ENCODE peak calls at places on chromosomes 11 and 22, in seven cellular contexts. Q, K, B, I, O, A and H are unnamed samples.
A peak's percentile ranks its signal among the peaks of the same experiment; 100 is the strongest.

GRCh38 chr11:8811571-8811970 is 99.4 kb upstream of the AKIP1 start:
- DNase-seq in I (no peak), K (no peak), Q (no peak), A (no peak), O (no peak), B (no peak), H (no peak)

GRCh38 chr11:3123761-3124733 is 41.1 kb downstream of the OSBPL5 start:
- DNase-seq in B (peak; percentile 84), A (peak; percentile 80), Q (no peak), O (no peak), K (peak; percentile 71), I (no peak), H (no peak)

GRCh38 chr11:6248248-6248647 is 9.4 kb downstream of the CNGA4 start:
- DNase-seq in A (no peak), O (no peak), I (no peak), K (no peak), Q (no peak), B (no peak), H (no peak)

GRCh38 chr11:119258983-119259382 is 52.8 kb downstream of the CBL start:
- DNase-seq in Q (no peak), K (no peak), O (no peak), B (no peak), A (no peak), I (no peak), H (no peak)

GRCh38 chr11:110973401-110973980 is 261.3 kb upstream of the ARHGAP20 start:
- DNase-seq in Q (no peak), A (no peak), B (no peak), K (no peak), I (no peak), O (no peak), H (no peak)

GRCh38 chr11:2669926-2670469 is 29.8 kb downstream of the KCNQ1OT1 start:
- DNase-seq in K (no peak), B (peak; percentile 26), I (peak; percentile 17), Q (no peak), O (no peak), A (no peak), H (peak; percentile 46)

GRCh38 chr11:20131744-20132666 is 28.3 kb downstream of the DBX1 start:
- DNase-seq in O (peak; percentile 70), I (peak; percentile 80), K (peak; percentile 57), A (peak; percentile 66), B (peak; percentile 74), Q (peak; percentile 64), H (no peak)

GRCh38 chr22:42752230-42752746 is 31.6 kb upstream of the A4GALT start:
- DNase-seq in I (no peak), A (no peak), Q (peak; percentile 46), K (no peak), O (no peak), B (no peak), H (no peak)

GRCh38 chr22:35376728-35377472 is 4.0 kb upstream of the HMOX1 start:
- DNase-seq in A (peak; percentile 96), B (peak; percentile 95), K (peak; percentile 88), O (no peak), I (peak; percentile 98), Q (peak; percentile 81), H (peak; percentile 94)

GRCh38 chr11:71193431-71193830 is 58.9 kb downstream of the SHANK2 start:
- DNase-seq in B (no peak), A (no peak), K (no peak), Q (no peak), O (no peak), I (no peak), H (no peak)

GRCh38 chr22:31088233-31088986 is 7.3 kb downstream of the SMTN start:
- DNase-seq in K (no peak), Q (no peak), A (no peak), B (no peak), O (no peak), I (no peak), H (no peak)

GRCh38 chr11:9575531-9576240 is 2.2 kb downstream of the WEE1 start:
- DNase-seq in B (no peak), O (no peak), A (no peak), I (no peak), K (no peak), Q (no peak), H (no peak)

GRCh38 chr11:75445315-75445953 is 12.4 kb upstream of the KLHL35 start:
- DNase-seq in K (no peak), I (peak; percentile 77), Q (peak; percentile 80), O (peak; percentile 80), A (peak; percentile 76), B (peak; percentile 89), H (no peak)

GRCh38 chr22:47090591-47091240 is 328.3 kb downstream of the TBC1D22A start:
- DNase-seq in I (peak; percentile 72), A (no peak), B (peak; percentile 47), O (no peak), Q (no peak), K (no peak), H (peak; percentile 73)

GRCh38 chr11:102776454-102776853 is 4.0 kb downstream of the MMP10 start:
- DNase-seq in A (no peak), I (no peak), B (no peak), K (no peak), O (no peak), Q (no peak), H (no peak)

GRCh38 chr22:22061085-22062077 is 78.8 kb upstream of the TOP3B start:
- DNase-seq in A (no peak), I (no peak), K (no peak), Q (no peak), O (peak; percentile 28), B (no peak), H (no peak)

GRCh38 chr22:21000215-21000986 is 1.5 kb downstream of the THAP7 start:
- DNase-seq in Q (no peak), K (no peak), I (no peak), O (no peak), B (no peak), A (no peak), H (no peak)

GRCh38 chr22:29738118-29738815 is 18.5 kb downstream of the CABP7 start:
- DNase-seq in K (no peak), A (no peak), Q (no peak), B (no peak), O (peak; percentile 66), I (no peak), H (no peak)

GRCh38 chr22:29734429-29734828 is 14.6 kb downstream of the CABP7 start:
- DNase-seq in B (no peak), A (no peak), I (no peak), O (no peak), Q (no peak), K (no peak), H (no peak)

GRCh38 chr22:29737251-29738117 is 17.7 kb downstream of the CABP7 start:
- DNase-seq in A (no peak), I (peak; percentile 53), K (no peak), Q (no peak), O (no peak), B (no peak), H (no peak)

GRCh38 chr22:29733362-29734322 is 13.8 kb downstream of the CABP7 start:
- DNase-seq in O (no peak), I (no peak), B (peak; percentile 53), K (no peak), Q (no peak), A (peak; percentile 39), H (no peak)

DNA sequence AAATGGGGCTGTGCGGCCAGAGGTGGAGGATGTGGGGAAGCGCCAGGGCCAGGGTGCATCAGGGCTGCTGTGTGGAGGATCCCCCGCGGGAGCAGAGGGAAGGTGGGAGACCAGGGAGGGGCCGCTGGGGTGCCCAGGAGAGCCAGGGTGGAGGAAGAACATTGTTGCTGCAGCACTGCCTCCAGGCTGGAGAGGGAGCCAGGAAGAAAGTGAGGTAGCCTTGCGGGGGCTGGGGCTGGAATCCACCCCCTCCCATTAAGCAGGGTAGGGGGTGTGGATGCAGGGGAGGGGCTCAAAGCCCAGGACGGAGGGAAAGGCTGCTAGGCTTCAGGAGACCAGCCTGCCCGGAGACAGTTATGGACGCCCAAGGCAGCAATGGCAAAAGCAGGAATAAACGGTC is 15.1 kb downstream of the CABP7 start:
- DNase-seq in K (no peak), A (no peak), Q (no peak), O (no peak), I (peak; percentile 63), B (no peak), H (no peak)
- TF ChIP-seq CTCF in K (no peak), A (no peak), Q (no peak), O (no peak), I (peak; percentile 39), B (no peak), H (no peak)

DNA sequence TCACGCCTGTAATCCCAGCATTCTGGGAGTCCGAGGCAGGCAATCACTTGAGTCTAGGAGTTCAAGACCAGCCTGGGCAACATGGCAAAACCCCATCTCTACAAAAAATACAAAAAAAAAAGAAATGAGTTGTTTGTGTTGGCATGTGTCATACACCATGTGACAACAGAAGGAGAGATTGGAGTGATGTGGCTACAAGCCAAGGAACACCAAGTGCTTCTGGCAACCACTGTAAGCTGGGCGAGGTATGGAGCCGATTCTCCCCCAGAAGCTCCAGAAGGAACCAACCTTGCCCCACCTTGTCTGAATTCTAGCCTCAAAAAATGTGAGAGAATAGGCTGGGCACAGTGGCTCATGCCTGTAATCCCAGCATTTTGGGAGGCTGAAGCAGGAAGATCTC is 39.1 kb upstream of the SLC35C1 start:
- DNase-seq in K (no peak), Q (no peak), I (no peak), B (no peak), O (no peak), A (no peak), H (no peak)
- TF ChIP-seq CTCF in K (no peak), Q (no peak), I (no peak), B (no peak), O (no peak), A (no peak), H (no peak)

GRCh38 chr11:18013790-18014507 is 1.1 kb upstream of the SERGEF start:
- DNase-seq in B (no peak), K (no peak), I (peak; percentile 50), Q (no peak), A (peak; percentile 27), O (peak; percentile 7), H (no peak)
- TF ChIP-seq CTCF in B (no peak), K (no peak), I (peak; percentile 31), Q (no peak), A (no peak), O (no peak), H (no peak)

GRCh38 chr11:72347691-72348090 is 86.6 kb downstream of the CLPB start:
- DNase-seq in K (no peak), I (no peak), O (no peak), Q (no peak), B (no peak), A (no peak), H (no peak)

GRCh38 chr11:72349616-72350218 is 84.6 kb downstream of the CLPB start:
- DNase-seq in I (no peak), A (no peak), B (no peak), O (peak; percentile 44), K (no peak), Q (no peak), H (no peak)

GRCh38 chr11:72350752-72351151 is 83.6 kb downstream of the CLPB start:
- DNase-seq in I (no peak), K (no peak), O (no peak), Q (no peak), B (no peak), A (no peak), H (no peak)

GRCh38 chr11:72348250-72348649 is 86.1 kb downstream of the CLPB start:
- DNase-seq in A (no peak), K (no peak), Q (no peak), B (no peak), I (no peak), O (no peak), H (no peak)

DNA sequence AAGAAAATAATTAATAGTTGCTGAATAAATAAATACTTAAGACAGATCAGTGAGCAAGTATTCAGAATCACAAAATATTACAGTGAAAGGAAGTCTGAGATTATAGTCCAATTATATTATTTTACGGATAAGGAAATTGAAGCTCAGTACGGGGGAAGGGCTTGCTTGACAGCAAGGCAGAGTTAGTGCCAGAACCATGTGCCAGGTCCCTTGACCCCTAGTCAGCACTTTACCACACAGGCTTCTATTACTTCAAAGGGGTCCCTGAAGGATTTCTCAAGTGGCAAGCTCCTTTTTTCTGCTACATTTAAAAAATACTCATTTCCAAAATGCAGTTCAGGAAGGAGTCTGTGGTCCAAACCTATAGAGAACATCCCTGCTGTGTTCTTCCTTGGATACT is 85.3 kb downstream of the CLPB start:
- DNase-seq in O (no peak), Q (no peak), I (no peak), K (no peak), B (no peak), A (no peak), H (no peak)
- TF ChIP-seq CTCF in O (no peak), Q (no peak), I (no peak), K (no peak), B (no peak), A (no peak), H (no peak)